ENCODE peak calls at places on chromosome 13, in eight cellular contexts. F is HCT116, T is endothelial cell of umbilical vein, K is heart left ventricle, U is breast epithelium, O is stomach, P is gastrocnemius medialis, M is uterus. L is an unnamed sample.

GRCh38 chr13:107642841-107643240 is 572.5 kb downstream of the LIG4 start:
- DNase-seq in F (no peak), T (no peak), K (no peak), U (no peak), O (no peak), P (no peak), M (no peak), L (no peak)

GRCh38 chr13:27171244-27171829 is at the start of gene USP12:
- DNase-seq in F (no peak), T (peak; percentile 39), K (peak; percentile 35), U (peak; percentile 53), O (no peak), P (no peak), M (peak; percentile 44), L (no peak)

GRCh38 chr13:46679369-46680180 is 117.4 kb downstream of the ESD start:
- DNase-seq in F (no peak), T (no peak), K (no peak), U (no peak), O (no peak), P (no peak), M (peak; percentile 72), L (peak; percentile 46)

GRCh38 chr13:113468461-113469147 is 15.3 kb upstream of the ADPRHL1 start:
- DNase-seq in F (no peak), T (no peak), K (no peak), U (no peak), O (no peak), P (no peak), M (no peak), L (no peak)

GRCh38 chr13:110012102-110012739 is 225.8 kb upstream of the IRS2 start:
- DNase-seq in F (peak; percentile 60), T (peak; percentile 6), K (no peak), U (no peak), O (no peak), P (no peak), M (no peak), L (no peak)

GRCh38 chr13:40755082-40755755 is 15.8 kb downstream of the MRPS31 start:
- DNase-seq in F (no peak), T (no peak), K (no peak), U (no peak), O (no peak), P (no peak), M (no peak), L (no peak)

GRCh38 chr13:36862002-36862706 is 43.1 kb downstream of the RFXAP start:
- DNase-seq in F (no peak), T (peak; percentile 67), K (no peak), U (no peak), O (no peak), P (no peak), M (no peak), L (no peak)

GRCh38 chr13:47904239-47904638 is 96.8 kb downstream of the SUCLA2 start:
- DNase-seq in F (no peak), T (no peak), K (no peak), U (no peak), O (no peak), P (no peak), M (peak; percentile 43), L (no peak)

GRCh38 chr13:32409561-32410440 is 18.1 kb downstream of the N4BP2L1 start:
- DNase-seq in F (no peak), T (peak; percentile 11), K (peak; percentile 67), U (no peak), O (no peak), P (no peak), M (peak; percentile 59), L (peak; percentile 23)

GRCh38 chr13:36818483-36819063 is 449 bp upstream of the RFXAP start:
- DNase-seq in F (no peak), T (no peak), K (no peak), U (no peak), O (no peak), P (no peak), M (no peak), L (no peak)

GRCh38 chr13:83819156-83819555 is 63.1 kb downstream of the SLITRK1 start:
- DNase-seq in F (no peak), T (no peak), K (no peak), U (no peak), O (no peak), P (no peak), M (no peak), L (no peak)

GRCh38 chr13:42396501-42396900 is 124.5 kb downstream of the AKAP11 start:
- DNase-seq in F (no peak), T (no peak), K (no peak), U (no peak), O (no peak), P (no peak), M (no peak), L (no peak)

GRCh38 chr13:111470933-111471332 is 150.5 kb downstream of the TEX29 start:
- DNase-seq in F (no peak), T (no peak), K (no peak), U (no peak), O (no peak), P (no peak), M (no peak), L (no peak)

GRCh38 chr13:107743983-107744382 is 471.4 kb downstream of the LIG4 start:
- DNase-seq in F (no peak), T (no peak), K (no peak), U (no peak), O (no peak), P (no peak), M (no peak), L (no peak)

GRCh38 chr13:26978081-26978860 is 193.3 kb downstream of the USP12 start:
- DNase-seq in F (no peak), T (no peak), K (peak; percentile 47), U (no peak), O (no peak), P (no peak), M (no peak), L (no peak)

GRCh38 chr13:50509771-50510441 is 333.6 kb downstream of the DLEU7 start:
- DNase-seq in F (no peak), T (no peak), K (no peak), U (no peak), O (no peak), P (no peak), M (no peak), L (no peak)

GRCh38 chr13:37010424-37010823 is 9.8 kb downstream of the EXOSC8 start:
- DNase-seq in F (no peak), T (no peak), K (no peak), U (no peak), O (no peak), P (no peak), M (no peak), L (no peak)

GRCh38 chr13:27696731-27697130 is 75.0 kb downstream of the POLR1D start:
- DNase-seq in F (no peak), T (no peak), K (no peak), U (no peak), O (no peak), P (no peak), M (no peak), L (no peak)

GRCh38 chr13:32136061-32136460 is 104.5 kb downstream of the FRY start:
- DNase-seq in F (no peak), T (no peak), K (no peak), U (no peak), O (no peak), P (no peak), M (no peak), L (no peak)

GRCh38 chr13:20903164-20903475 is 574 bp upstream of the XPO4 start:
- DNase-seq in F (no peak), T (no peak), K (no peak), U (no peak), O (no peak), P (no peak), M (no peak), L (no peak)

GRCh38 chr13:20904908-20905307 is 2.4 kb upstream of the XPO4 start:
- DNase-seq in F (no peak), T (no peak), K (no peak), U (no peak), O (no peak), P (no peak), M (no peak), L (no peak)

GRCh38 chr13:20901668-20902437 is 693 bp downstream of the XPO4 start:
- DNase-seq in F (peak; percentile 15), T (peak; percentile 40), K (peak; percentile 48), U (no peak), O (no peak), P (peak; percentile 27), M (no peak), L (no peak)

DNA sequence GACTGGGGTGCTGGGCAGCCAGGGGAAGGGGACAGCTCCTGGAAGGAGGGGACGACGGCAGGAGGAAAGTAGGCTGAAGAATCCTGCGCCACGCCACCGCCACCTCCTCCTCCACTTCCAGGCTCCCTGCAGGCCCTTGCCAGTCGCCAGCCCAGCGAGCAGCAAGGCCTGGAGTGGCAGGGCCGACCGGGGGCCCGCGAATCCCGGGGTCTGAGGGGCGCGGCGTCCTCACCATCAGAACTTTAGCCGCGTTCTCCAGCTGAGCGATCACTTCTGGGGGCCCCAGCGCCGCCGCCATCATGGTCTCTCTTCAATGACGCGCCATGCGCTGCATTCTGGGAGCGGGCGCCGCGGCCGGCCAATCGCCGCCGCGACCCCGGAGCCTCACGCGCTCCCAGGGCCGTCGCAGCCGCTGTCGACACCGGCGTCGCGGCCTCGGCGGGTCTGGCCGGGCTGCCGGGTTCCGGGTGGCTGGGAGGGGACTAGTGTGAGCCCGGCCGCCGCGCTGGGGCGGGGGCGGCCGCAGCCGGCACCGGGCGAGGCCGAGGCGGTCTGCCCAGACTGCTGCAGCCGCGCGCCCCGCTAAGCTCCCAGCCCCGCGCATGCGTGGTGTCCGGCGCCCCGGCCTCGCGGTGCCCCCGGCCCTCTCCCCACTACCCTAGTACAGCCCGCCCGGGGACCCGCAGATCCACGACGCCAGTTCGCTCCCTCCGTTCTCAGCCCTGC is at the start of gene XPO4:
- DNase-seq in F (peak; percentile 36), T (peak; percentile 81), K (peak; percentile 84), U (peak; percentile 69), O (peak; percentile 80), P (peak; percentile 49), M (peak; percentile 60), L (peak; percentile 48)
- TF ChIP-seq POLR2A in F (peak; percentile 69), T (peak; percentile 83), K (no peak), U (no peak), O (no peak), P (peak; percentile 74), M (peak; percentile 47), L (peak; percentile 57)

DNA sequence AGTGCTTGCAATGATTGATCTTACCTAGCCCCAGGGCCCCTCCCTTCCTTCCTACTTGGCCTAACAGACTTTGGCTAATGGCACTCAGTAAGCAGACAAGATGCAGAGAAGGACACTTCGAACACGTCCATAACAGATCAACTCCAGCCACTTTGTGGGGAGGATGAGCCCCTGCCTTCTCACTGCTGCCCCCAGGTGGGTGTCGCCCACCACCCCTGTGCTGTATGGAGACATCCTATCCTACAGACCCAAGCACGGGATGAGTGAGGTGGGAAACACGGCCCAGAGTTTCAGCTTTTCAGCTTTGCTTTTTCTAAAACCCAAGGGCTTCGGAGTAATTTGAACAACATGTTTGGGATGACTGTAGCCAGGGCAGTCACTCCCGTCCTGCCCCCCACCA is 5.5 kb downstream of the SLC7A1 start:
- DNase-seq in F (no peak), T (no peak), K (no peak), U (no peak), O (no peak), P (no peak), M (no peak), L (no peak)
- TF ChIP-seq CTCF in F (no peak), T (peak; percentile 29), K (no peak), U (no peak), O (no peak), P (no peak), M (no peak), L (no peak)

GRCh38 chr13:99693351-99693750 is 192.1 kb downstream of the TM9SF2 start:
- DNase-seq in F (no peak), T (no peak), K (no peak), U (no peak), O (no peak), P (no peak), M (no peak), L (no peak)
- H3K27me3 ChIP-seq in F (no peaks in the 10 kb centered on the region), T (peaks cover 7% of the 10 kb centered on the region), K (no peaks in the 10 kb centered on the region), U (no peaks in the 10 kb centered on the region), O (no peaks in the 10 kb centered on the region), P (no peaks in the 10 kb centered on the region), M (no peaks in the 10 kb centered on the region), L (no peaks in the 10 kb centered on the region)

GRCh38 chr13:71867101-71867814 is at the start of gene DACH1:
- DNase-seq in F (no peak), T (peak; percentile 93), K (peak; percentile 56), U (peak; percentile 59), O (peak; percentile 28), P (no peak), M (peak; percentile 41), L (no peak)
- TF ChIP-seq POLR2A in F (no peak), T (peak; percentile 20), K (no peak), U (no peak), O (no peak), P (no peak), M (no peak), L (no peak)

L was measured in tibial nerve.